ENCODE peak calls at places on chromosomes 1 and 21, in eight cellular contexts. One of them, this sample, is unnamed.

GRCh38 chr1:78619803-78620579 is at the start of gene IFI44L:
- DNase-seq in GM19239: no peak
- DNase-seq in upper lobe of right lung: no peak
- DNase-seq in T-helper 2 cell: peak; percentile 45
- DNase-seq in EH: peak; percentile 68
- DNase-seq in endothelial cell: no peak
- DNase-seq in NCI-H1694 treated with DMSO at 0.1 percent for 48 hours: no peak
- DNase-seq in Calu3: peak; percentile 54
- DNase-seq in this sample: no peak

GRCh38 chr1:200738733-200739498 is at the start of gene CAMSAP2:
- DNase-seq in GM19239: peak; percentile 62
- DNase-seq in upper lobe of right lung: peak; percentile 92
- DNase-seq in T-helper 2 cell: peak; percentile 50
- DNase-seq in EH: peak; percentile 94
- DNase-seq in endothelial cell: peak; percentile 86
- DNase-seq in NCI-H1694 treated with DMSO at 0.1 percent for 48 hours: peak; percentile 93
- DNase-seq in Calu3: peak; percentile 83
- DNase-seq in this sample: no peak

GRCh38 chr1:6209661-6210605 is 4.0 kb downstream of the RNF207 start:
- DNase-seq in GM19239: no peak
- DNase-seq in upper lobe of right lung: no peak
- DNase-seq in T-helper 2 cell: no peak
- DNase-seq in EH: no peak
- DNase-seq in endothelial cell: no peak
- DNase-seq in NCI-H1694 treated with DMSO at 0.1 percent for 48 hours: peak; percentile 25
- DNase-seq in Calu3: no peak
- DNase-seq in this sample: no peak

GRCh38 chr1:41533016-41533730 is 48.7 kb upstream of the EDN2 start:
- DNase-seq in GM19239: no peak
- DNase-seq in upper lobe of right lung: peak; percentile 35
- DNase-seq in T-helper 2 cell: no peak
- DNase-seq in EH: no peak
- DNase-seq in endothelial cell: no peak
- DNase-seq in NCI-H1694 treated with DMSO at 0.1 percent for 48 hours: no peak
- DNase-seq in Calu3: no peak
- DNase-seq in this sample: no peak

GRCh38 chr1:245822997-245823396 is 668.2 kb downstream of the KIF26B start:
- DNase-seq in GM19239: no peak
- DNase-seq in upper lobe of right lung: no peak
- DNase-seq in T-helper 2 cell: no peak
- DNase-seq in EH: peak; percentile 98
- DNase-seq in endothelial cell: no peak
- DNase-seq in NCI-H1694 treated with DMSO at 0.1 percent for 48 hours: no peak
- DNase-seq in Calu3: no peak
- DNase-seq in this sample: no peak

GRCh38 chr1:192225266-192225665 is 67.0 kb downstream of the RGS18 start:
- DNase-seq in GM19239: no peak
- DNase-seq in upper lobe of right lung: no peak
- DNase-seq in T-helper 2 cell: no peak
- DNase-seq in EH: no peak
- DNase-seq in endothelial cell: no peak
- DNase-seq in NCI-H1694 treated with DMSO at 0.1 percent for 48 hours: no peak
- DNase-seq in Calu3: no peak
- DNase-seq in this sample: no peak

GRCh38 chr1:7705908-7706216 is 65.2 kb upstream of the VAMP3 start:
- DNase-seq in GM19239: no peak
- DNase-seq in upper lobe of right lung: no peak
- DNase-seq in T-helper 2 cell: no peak
- DNase-seq in EH: no peak
- DNase-seq in endothelial cell: no peak
- DNase-seq in NCI-H1694 treated with DMSO at 0.1 percent for 48 hours: no peak
- DNase-seq in Calu3: no peak
- DNase-seq in this sample: no peak

GRCh38 chr1:113074237-113074636 is 1.2 kb downstream of the LRIG2 start:
- DNase-seq in GM19239: no peak
- DNase-seq in upper lobe of right lung: no peak
- DNase-seq in T-helper 2 cell: no peak
- DNase-seq in EH: peak; percentile 26
- DNase-seq in endothelial cell: no peak
- DNase-seq in NCI-H1694 treated with DMSO at 0.1 percent for 48 hours: no peak
- DNase-seq in Calu3: no peak
- DNase-seq in this sample: no peak

GRCh38 chr1:869499-870244 is 54.1 kb upstream of the SAMD11 start:
- DNase-seq in GM19239: peak; percentile 76
- DNase-seq in upper lobe of right lung: peak; percentile 90
- DNase-seq in T-helper 2 cell: peak; percentile 71
- DNase-seq in EH: peak; percentile 55
- DNase-seq in endothelial cell: peak; percentile 88
- DNase-seq in NCI-H1694 treated with DMSO at 0.1 percent for 48 hours: peak; percentile 4
- DNase-seq in Calu3: peak; percentile 80
- DNase-seq in this sample: no peak

GRCh38 chr21:44382536-44382935 is 29.1 kb downstream of the TRPM2 start:
- DNase-seq in GM19239: no peak
- DNase-seq in upper lobe of right lung: peak; percentile 52
- DNase-seq in T-helper 2 cell: no peak
- DNase-seq in EH: no peak
- DNase-seq in endothelial cell: no peak
- DNase-seq in NCI-H1694 treated with DMSO at 0.1 percent for 48 hours: no peak
- DNase-seq in Calu3: no peak
- DNase-seq in this sample: no peak

GRCh38 chr1:169873582-169874200 is 20.0 kb downstream of the SCYL3 start:
- DNase-seq in GM19239: no peak
- DNase-seq in upper lobe of right lung: no peak
- DNase-seq in T-helper 2 cell: no peak
- DNase-seq in EH: peak; percentile 52
- DNase-seq in endothelial cell: no peak
- DNase-seq in NCI-H1694 treated with DMSO at 0.1 percent for 48 hours: no peak
- DNase-seq in Calu3: no peak
- DNase-seq in this sample: no peak

GRCh38 chr21:27359141-27359540 is 392.3 kb upstream of the ADAMTS5 start:
- DNase-seq in GM19239: no peak
- DNase-seq in upper lobe of right lung: no peak
- DNase-seq in T-helper 2 cell: no peak
- DNase-seq in EH: peak; percentile 91
- DNase-seq in endothelial cell: no peak
- DNase-seq in NCI-H1694 treated with DMSO at 0.1 percent for 48 hours: no peak
- DNase-seq in Calu3: no peak
- DNase-seq in this sample: no peak

GRCh38 chr1:14974361-14974760 is 179.2 kb upstream of the TMEM51 start:
- DNase-seq in GM19239: no peak
- DNase-seq in upper lobe of right lung: no peak
- DNase-seq in T-helper 2 cell: no peak
- DNase-seq in EH: peak; percentile 74
- DNase-seq in endothelial cell: no peak
- DNase-seq in NCI-H1694 treated with DMSO at 0.1 percent for 48 hours: no peak
- DNase-seq in Calu3: no peak
- DNase-seq in this sample: no peak

GRCh38 chr1:25724201-25724600 is 75.8 kb upstream of the SELENON start:
- DNase-seq in GM19239: no peak
- DNase-seq in upper lobe of right lung: no peak
- DNase-seq in T-helper 2 cell: no peak
- DNase-seq in EH: no peak
- DNase-seq in endothelial cell: no peak
- DNase-seq in NCI-H1694 treated with DMSO at 0.1 percent for 48 hours: no peak
- DNase-seq in Calu3: no peak
- DNase-seq in this sample: no peak

GRCh38 chr1:2642560-2643413 is 10.0 kb upstream of the MMEL1 start:
- DNase-seq in GM19239: peak; percentile 100
- DNase-seq in upper lobe of right lung: peak; percentile 95
- DNase-seq in T-helper 2 cell: peak; percentile 93
- DNase-seq in EH: peak; percentile 92
- DNase-seq in endothelial cell: peak; percentile 94
- DNase-seq in NCI-H1694 treated with DMSO at 0.1 percent for 48 hours: peak; percentile 68
- DNase-seq in Calu3: peak; percentile 88
- DNase-seq in this sample: peak; percentile 37

GRCh38 chr1:56520202-56520601 is 59.2 kb downstream of the PLPP3 start:
- DNase-seq in GM19239: no peak
- DNase-seq in upper lobe of right lung: no peak
- DNase-seq in T-helper 2 cell: no peak
- DNase-seq in EH: no peak
- DNase-seq in endothelial cell: no peak
- DNase-seq in NCI-H1694 treated with DMSO at 0.1 percent for 48 hours: no peak
- DNase-seq in Calu3: no peak
- DNase-seq in this sample: no peak

GRCh38 chr1:36855699-36856098 is 178.6 kb downstream of the GRIK3 start:
- DNase-seq in GM19239: no peak
- DNase-seq in upper lobe of right lung: no peak
- DNase-seq in T-helper 2 cell: no peak
- DNase-seq in EH: no peak
- DNase-seq in endothelial cell: no peak
- DNase-seq in NCI-H1694 treated with DMSO at 0.1 percent for 48 hours: no peak
- DNase-seq in Calu3: no peak
- DNase-seq in this sample: no peak

GRCh38 chr21:37870229-37870628 is 46.0 kb downstream of the KCNJ6 start:
- DNase-seq in GM19239: no peak
- DNase-seq in upper lobe of right lung: no peak
- DNase-seq in T-helper 2 cell: no peak
- DNase-seq in EH: no peak
- DNase-seq in endothelial cell: no peak
- DNase-seq in NCI-H1694 treated with DMSO at 0.1 percent for 48 hours: peak; percentile 93
- DNase-seq in Calu3: no peak
- DNase-seq in this sample: peak; percentile 85

GRCh38 chr1:201461783-201462441 is 7.1 kb downstream of the PHLDA3 start:
- DNase-seq in GM19239: no peak
- DNase-seq in upper lobe of right lung: peak; percentile 89
- DNase-seq in T-helper 2 cell: no peak
- DNase-seq in EH: peak; percentile 98
- DNase-seq in endothelial cell: no peak
- DNase-seq in NCI-H1694 treated with DMSO at 0.1 percent for 48 hours: no peak
- DNase-seq in Calu3: peak; percentile 96
- DNase-seq in this sample: no peak

This sample was measured in NCI-H524 treated with DMSO at 0.1 percent for 48 hours.